ENCODE peak calls at places on chromosome 7, in five cellular contexts. V is CD8-positive, alpha-beta memory T cell; W is gastrocnemius medialis; G is mesendoderm; H is transverse colon. N is an unnamed sample.

GRCh38 chr7:148699772-148700629 is 1.3 kb downstream of the CUL1 start:
- DNase-seq in W (no peak), V (peak; percentile 15), G (peak; percentile 69), H (no peak), N (no peak)

GRCh38 chr7:143416565-143417149 is 8.0 kb upstream of the EPHA1 start:
- DNase-seq in G (peak; percentile 32), H (no peak), W (no peak), V (peak; percentile 56), N (no peak)

GRCh38 chr7:40755438-40755837 is 620.6 kb downstream of the SUGCT start:
- DNase-seq in H (no peak), V (no peak), W (no peak), G (peak; percentile 44), N (no peak)

GRCh38 chr7:157502701-157503111 is 165.9 kb downstream of the DNAJB6 start:
- DNase-seq in W (no peak), V (peak; percentile 89), H (peak; percentile 20), G (no peak), N (peak; percentile 58)

GRCh38 chr7:94401411-94401810 is 6.7 kb downstream of the COL1A2 start:
- DNase-seq in W (no peak), H (no peak), V (no peak), G (no peak), N (no peak)

GRCh38 chr7:28698744-28699291 is 259.3 kb downstream of the TRIL start:
- DNase-seq in V (no peak), W (no peak), H (no peak), G (no peak), N (no peak)

GRCh38 chr7:149569025-149569725 is 71.6 kb upstream of the ZNF746 start:
- DNase-seq in W (no peak), V (no peak), G (peak; percentile 16), H (no peak), N (no peak)

GRCh38 chr7:143492043-143492471 is 14.4 kb downstream of the TAS2R41 start:
- DNase-seq in H (no peak), W (no peak), G (peak; percentile 91), V (no peak), N (no peak)

GRCh38 chr7:139594911-139595476 is 71.5 kb downstream of the CLEC2L start:
- DNase-seq in V (no peak), W (no peak), H (no peak), G (no peak), N (peak; percentile 18)

GRCh38 chr7:41984888-41985287 is 252.1 kb downstream of the GLI3 start:
- DNase-seq in G (no peak), V (no peak), H (no peak), W (no peak), N (no peak)
- H3K27me3 ChIP-seq in G (no peaks in the 10 kb centered on the region), V (no peaks in the 10 kb centered on the region), H (no peaks in the 10 kb centered on the region), W (no peaks in the 10 kb centered on the region), N (no peaks in the 10 kb centered on the region)

DNA sequence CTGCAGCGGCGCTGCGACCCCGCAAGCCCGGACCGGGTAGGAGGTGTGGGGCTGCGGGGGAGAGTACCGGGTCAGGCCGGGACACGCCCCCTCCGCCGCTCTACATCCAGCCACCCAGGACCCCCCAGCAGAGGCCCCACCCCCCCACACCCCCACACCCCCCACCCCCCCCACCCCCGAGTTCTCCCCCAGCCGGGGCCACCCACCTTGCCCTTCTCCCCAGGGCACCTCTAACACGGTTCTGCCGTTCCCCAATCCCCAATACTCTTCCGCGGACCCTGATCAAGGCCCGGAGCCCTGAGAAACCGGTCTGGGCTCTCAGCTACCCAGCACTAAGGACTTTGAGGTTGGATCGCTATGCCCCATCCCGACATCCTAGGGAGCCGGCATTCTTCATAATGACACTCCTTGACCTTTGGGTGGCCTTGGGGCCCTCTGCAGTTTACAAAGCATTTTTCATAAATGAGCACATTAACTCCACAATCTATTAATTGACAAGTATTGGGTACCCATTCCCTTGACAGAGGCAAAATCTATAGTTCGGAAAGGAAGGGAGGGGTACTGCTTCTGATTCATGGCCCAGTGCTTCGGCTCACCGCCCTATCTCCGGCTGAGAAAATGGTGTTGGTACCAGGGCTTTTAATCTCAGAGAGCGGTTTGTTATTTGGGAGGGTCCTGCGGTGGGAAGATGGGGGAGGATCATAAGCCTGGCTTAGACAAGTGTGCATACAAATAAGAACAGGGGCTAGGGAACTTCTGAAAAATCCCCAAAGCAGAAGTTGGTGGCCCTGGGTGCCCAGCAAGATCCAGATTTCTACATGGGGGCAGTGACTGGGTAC is 3.4 kb downstream of the IMPDH1 start:
- DNase-seq in W (no peak), V (no peak), G (peak; percentile 18), H (no peak), N (no peak)
- H3K4me3 ChIP-seq in W (no peak overlapping the region), V (no peak overlapping the region), G (no peak overlapping the region), H (no peak overlapping the region), N (peak overlapping the region; percentile 32)

GRCh38 chr7:471191-471865 is 48.3 kb downstream of the PDGFA start:
- DNase-seq in H (no peak), W (no peak), V (no peak), G (no peak), N (no peak)
- H3K27ac ChIP-seq in H (peak overlapping the region; percentile 40), W (peak overlapping the region; percentile 84), V (peak overlapping the region; percentile 72), G (no peak overlapping the region), N (peak overlapping the region; percentile 6)

GRCh38 chr7:1298938-1299885 is 66.5 kb downstream of the UNCX start:
- DNase-seq in G (no peak), V (no peak), H (no peak), W (no peak), N (no peak)
- H3K27me3 ChIP-seq in G (no peaks in the 10 kb centered on the region), V (no peaks in the 10 kb centered on the region), H (peaks cover 69% of the 10 kb centered on the region), W (peaks cover 40% of the 10 kb centered on the region), N (peaks cover under 1% of the 10 kb centered on the region)

GRCh38 chr7:983182-984071 is 446 bp downstream of the CYP2W1 start:
- DNase-seq in H (no peak), G (no peak), W (no peak), V (no peak), N (no peak)

GRCh38 chr7:985127-985416 is 2.1 kb downstream of the CYP2W1 start:
- DNase-seq in H (no peak), V (no peak), G (no peak), W (no peak), N (no peak)

GRCh38 chr7:981793-982510 is 1.0 kb upstream of the CYP2W1 start:
- DNase-seq in V (no peak), H (no peak), W (no peak), G (no peak), N (no peak)

GRCh38 chr7:984361-985126 is 1.6 kb downstream of the CYP2W1 start:
- DNase-seq in H (no peak), V (no peak), G (no peak), W (no peak), N (no peak)

GRCh38 chr7:982511-983181 is at the start of gene CYP2W1:
- DNase-seq in W (no peak), V (no peak), G (no peak), H (no peak), N (no peak)
- H3K4me3 ChIP-seq in W (no peak within 1 kb of the TSS), V (no peak within 1 kb of the TSS), G (no peak within 1 kb of the TSS), H (no peak within 1 kb of the TSS), N (no peak within 1 kb of the TSS)